ENCODE peak calls at places on chromosomes 11 and 22, in six cellular contexts. N is NCI-H1092 treated with DMSO at 0.1 percent for 48 hours, K is substantia nigra, O is dorsolateral prefrontal cortex, E is body of pancreas, R is GOT3. J is an unnamed sample.

GRCh38 chr11:37995886-37996285 is 1397.8 kb upstream of the RAG2 start:
- DNase-seq in N (no peak), K (no peak), O (no peak), E (no peak), R (no peak), J (no peak)

GRCh38 chr22:24510694-24511625 is 15.8 kb downstream of the UPB1 start:
- DNase-seq in N (no peak), K (no peak), O (no peak), E (no peak), R (no peak), J (peak; percentile 29)

GRCh38 chr11:12331239-12331874 is 46.0 kb upstream of the PARVA start:
- DNase-seq in N (peak; percentile 92), K (peak; percentile 57), O (peak; percentile 84), E (peak; percentile 90), R (peak; percentile 9), J (peak; percentile 90)

GRCh38 chr11:364991-365390 is 4.3 kb upstream of the B4GALNT4 start:
- DNase-seq in N (no peak), K (no peak), O (no peak), E (no peak), R (no peak), J (no peak)

GRCh38 chr11:121723261-121723741 is 270.5 kb upstream of the SORL1-AS1 start:
- DNase-seq in N (peak; percentile 93), K (peak; percentile 20), O (peak; percentile 49), E (peak; percentile 16), R (no peak), J (peak; percentile 51)

GRCh38 chr22:30047364-30047738 is 32.9 kb upstream of the HORMAD2 start:
- DNase-seq in N (no peak), K (no peak), O (no peak), E (no peak), R (no peak), J (no peak)

GRCh38 chr11:10459029-10459970 is 4.2 kb downstream of the AMPD3 start:
- DNase-seq in N (no peak), K (no peak), O (no peak), E (no peak), R (no peak), J (no peak)

GRCh38 chr22:41127447-41127846 is 35.1 kb downstream of the EP300 start:
- DNase-seq in N (no peak), K (peak; percentile 3), O (no peak), E (no peak), R (no peak), J (no peak)

GRCh38 chr22:26471522-26471921 is 12.1 kb downstream of the HPS4 start:
- DNase-seq in N (no peak), K (no peak), O (no peak), E (no peak), R (no peak), J (no peak)

GRCh38 chr22:30605449-30606110 is 1.4 kb upstream of the TCN2 start:
- DNase-seq in N (peak; percentile 37), K (no peak), O (peak; percentile 31), E (peak; percentile 72), R (no peak), J (peak; percentile 31)

GRCh38 chr11:31641477-31642062 is 132.0 kb downstream of the ELP4 start:
- DNase-seq in N (peak; percentile 29), K (no peak), O (no peak), E (peak; percentile 15), R (no peak), J (peak; percentile 60)

GRCh38 chr11:64611961-64612646 is 21.1 kb downstream of the SLC22A12 start:
- DNase-seq in N (no peak), K (no peak), O (no peak), E (no peak), R (no peak), J (no peak)

GRCh38 chr11:119928047-119928446 is 199.0 kb upstream of the NECTIN1 start:
- DNase-seq in N (no peak), K (no peak), O (peak; percentile 43), E (no peak), R (no peak), J (no peak)

GRCh38 chr11:69479591-69480271 is 1.7 kb upstream of the LINC01488 start:
- DNase-seq in N (no peak), K (no peak), O (no peak), E (no peak), R (no peak), J (no peak)

GRCh38 chr11:122045181-122045586 is 70.8 kb downstream of the BLID start:
- DNase-seq in N (no peak), K (no peak), O (no peak), E (no peak), R (no peak), J (no peak)

GRCh38 chr11:8263109-8263768 is 439 bp downstream of the LMO1 start:
- DNase-seq in N (peak; percentile 87), K (no peak), O (no peak), E (no peak), R (no peak), J (peak; percentile 16)

GRCh38 chr11:18706330-18707243 is 8.0 kb downstream of the TMEM86A start:
- DNase-seq in N (peak; percentile 61), K (peak; percentile 31), O (peak; percentile 69), E (peak; percentile 59), R (no peak), J (peak; percentile 21)

GRCh38 chr22:29343313-29343805 is 27.9 kb upstream of the RASL10A start:
- DNase-seq in N (peak; percentile 15), K (no peak), O (peak; percentile 73), E (peak; percentile 84), R (no peak), J (no peak)

GRCh38 chr22:20248461-20248959 is 19.6 kb downstream of the RTN4R start:
- DNase-seq in N (peak; percentile 82), K (no peak), O (no peak), E (no peak), R (no peak), J (no peak)

GRCh38 chr11:65624931-65625627 is 9.5 kb downstream of the PCNX3 start:
- DNase-seq in N (no peak), K (no peak), O (no peak), E (no peak), R (no peak), J (no peak)

GRCh38 chr22:20111045-20111688 is 4.7 kb upstream of the RANBP1 start:
- DNase-seq in N (peak; percentile 30), K (no peak), O (no peak), E (no peak), R (no peak), J (peak; percentile 31)

GRCh38 chr11:57801185-57801490 is 39.5 kb downstream of the CTNND1 start:
- DNase-seq in N (no peak), K (no peak), O (no peak), E (no peak), R (no peak), J (no peak)

GRCh38 chr22:31637938-31638618 is 23.9 kb downstream of the PISD start:
- DNase-seq in N (no peak), K (no peak), O (no peak), E (no peak), R (no peak), J (no peak)

GRCh38 chr11:37972691-37973090 is 1374.7 kb upstream of the RAG2 start:
- DNase-seq in N (no peak), K (no peak), O (no peak), E (no peak), R (no peak), J (no peak)

GRCh38 chr11:36365937-36366336 is 69.8 kb downstream of the PRR5L start:
- DNase-seq in N (no peak), K (no peak), O (no peak), E (no peak), R (no peak), J (no peak)

GRCh38 chr11:28713850-28714249 is 605.7 kb downstream of the METTL15 start:
- DNase-seq in N (peak; percentile 25), K (no peak), O (no peak), E (no peak), R (no peak), J (peak; percentile 88)

GRCh38 chr11:111910637-111911562 is 670 bp downstream of the CRYAB start:
- DNase-seq in N (peak; percentile 34), K (peak; percentile 66), O (peak; percentile 78), E (no peak), R (no peak), J (no peak)

GRCh38 chr11:107770546-107770945 is 58.7 kb upstream of the SLN start:
- DNase-seq in N (no peak), K (no peak), O (no peak), E (no peak), R (no peak), J (no peak)

GRCh38 chr11:122617926-122618325 is 37.6 kb upstream of the UBASH3B start:
- DNase-seq in N (no peak), K (no peak), O (no peak), E (no peak), R (no peak), J (no peak)

J was measured in NCI-H146.